ENCODE peak calls at places on chromosome 14, in nine cellular contexts. One of them, this sample, is unnamed.

GRCh38 chr14:68008491-68008890 is 188.9 kb downstream of the RAD51B start:
- DNase-seq in naive thymus-derived CD4-positive, alpha-beta T cell: no peak
- DNase-seq in suprapubic skin: no peak
- DNase-seq in CD8-positive, alpha-beta memory T cell: no peak
- DNase-seq in GM23338: no peak
- DNase-seq in GM12865: no peak
- DNase-seq in heart left ventricle: no peak
- DNase-seq in AG04450: no peak
- DNase-seq in mesendoderm: peak; percentile 7
- DNase-seq in this sample: no peak

GRCh38 chr14:72513994-72514659 is 379.8 kb downstream of the DPF3 start:
- DNase-seq in naive thymus-derived CD4-positive, alpha-beta T cell: no peak
- DNase-seq in CD8-positive, alpha-beta memory T cell: no peak
- DNase-seq in mesendoderm: peak; percentile 46
- DNase-seq in AG04450: peak; percentile 36
- DNase-seq in suprapubic skin: no peak
- DNase-seq in GM12865: peak; percentile 63
- DNase-seq in heart left ventricle: no peak
- DNase-seq in GM23338: peak; percentile 77
- DNase-seq in this sample: no peak

GRCh38 chr14:24013654-24014514 is 25.2 kb downstream of the DHRS4L2 start:
- DNase-seq in mesendoderm: peak; percentile 86
- DNase-seq in AG04450: peak; percentile 48
- DNase-seq in naive thymus-derived CD4-positive, alpha-beta T cell: no peak
- DNase-seq in CD8-positive, alpha-beta memory T cell: no peak
- DNase-seq in GM12865: peak; percentile 80
- DNase-seq in heart left ventricle: no peak
- DNase-seq in suprapubic skin: no peak
- DNase-seq in GM23338: peak; percentile 89
- DNase-seq in this sample: no peak

GRCh38 chr14:81737938-81738337 is 204.3 kb upstream of the SEL1L start:
- DNase-seq in AG04450: no peak
- DNase-seq in CD8-positive, alpha-beta memory T cell: no peak
- DNase-seq in GM23338: no peak
- DNase-seq in suprapubic skin: no peak
- DNase-seq in mesendoderm: peak; percentile 3
- DNase-seq in heart left ventricle: no peak
- DNase-seq in GM12865: no peak
- DNase-seq in naive thymus-derived CD4-positive, alpha-beta T cell: no peak
- DNase-seq in this sample: no peak

GRCh38 chr14:22113401-22113800 is 439.8 kb upstream of the OR4E1 start:
- DNase-seq in GM23338: peak; percentile 61
- DNase-seq in suprapubic skin: no peak
- DNase-seq in naive thymus-derived CD4-positive, alpha-beta T cell: no peak
- DNase-seq in mesendoderm: peak; percentile 7
- DNase-seq in heart left ventricle: no peak
- DNase-seq in AG04450: no peak
- DNase-seq in CD8-positive, alpha-beta memory T cell: no peak
- DNase-seq in GM12865: no peak
- DNase-seq in this sample: no peak

GRCh38 chr14:74141703-74142102 is 56.9 kb downstream of the LIN52 start:
- DNase-seq in GM12865: no peak
- DNase-seq in mesendoderm: no peak
- DNase-seq in GM23338: no peak
- DNase-seq in suprapubic skin: no peak
- DNase-seq in CD8-positive, alpha-beta memory T cell: no peak
- DNase-seq in naive thymus-derived CD4-positive, alpha-beta T cell: no peak
- DNase-seq in heart left ventricle: no peak
- DNase-seq in AG04450: no peak
- DNase-seq in this sample: peak; percentile 54

GRCh38 chr14:89366580-89367448 is 50.2 kb downstream of the FOXN3 start:
- DNase-seq in suprapubic skin: no peak
- DNase-seq in mesendoderm: no peak
- DNase-seq in naive thymus-derived CD4-positive, alpha-beta T cell: no peak
- DNase-seq in GM12865: no peak
- DNase-seq in GM23338: no peak
- DNase-seq in AG04450: no peak
- DNase-seq in CD8-positive, alpha-beta memory T cell: no peak
- DNase-seq in heart left ventricle: no peak
- DNase-seq in this sample: no peak

GRCh38 chr14:104597576-104597975 is 7.0 kb downstream of the TMEM179 start:
- DNase-seq in mesendoderm: no peak
- DNase-seq in GM23338: no peak
- DNase-seq in AG04450: no peak
- DNase-seq in suprapubic skin: no peak
- DNase-seq in CD8-positive, alpha-beta memory T cell: no peak
- DNase-seq in GM12865: no peak
- DNase-seq in heart left ventricle: no peak
- DNase-seq in naive thymus-derived CD4-positive, alpha-beta T cell: no peak
- DNase-seq in this sample: no peak

GRCh38 chr14:39555749-39556148 is 123.5 kb upstream of the FBXO33 start:
- DNase-seq in suprapubic skin: no peak
- DNase-seq in CD8-positive, alpha-beta memory T cell: no peak
- DNase-seq in heart left ventricle: no peak
- DNase-seq in AG04450: no peak
- DNase-seq in GM12865: no peak
- DNase-seq in GM23338: no peak
- DNase-seq in naive thymus-derived CD4-positive, alpha-beta T cell: no peak
- DNase-seq in mesendoderm: no peak
- DNase-seq in this sample: no peak

GRCh38 chr14:100399052-100399849 is 76.1 kb downstream of the SLC25A47 start:
- DNase-seq in AG04450: no peak
- DNase-seq in GM23338: peak; percentile 46
- DNase-seq in GM12865: no peak
- DNase-seq in suprapubic skin: no peak
- DNase-seq in naive thymus-derived CD4-positive, alpha-beta T cell: no peak
- DNase-seq in heart left ventricle: no peak
- DNase-seq in mesendoderm: no peak
- DNase-seq in CD8-positive, alpha-beta memory T cell: no peak
- DNase-seq in this sample: no peak

GRCh38 chr14:52342849-52343606 is 28.9 kb downstream of the PTGER2 start:
- DNase-seq in suprapubic skin: no peak
- DNase-seq in naive thymus-derived CD4-positive, alpha-beta T cell: no peak
- DNase-seq in CD8-positive, alpha-beta memory T cell: no peak
- DNase-seq in GM12865: no peak
- DNase-seq in mesendoderm: peak; percentile 28
- DNase-seq in GM23338: no peak
- DNase-seq in AG04450: no peak
- DNase-seq in heart left ventricle: no peak
- DNase-seq in this sample: no peak

GRCh38 chr14:59362533-59362932 is 102.6 kb downstream of the GPR135 start:
- DNase-seq in AG04450: no peak
- DNase-seq in GM23338: no peak
- DNase-seq in CD8-positive, alpha-beta memory T cell: no peak
- DNase-seq in GM12865: no peak
- DNase-seq in naive thymus-derived CD4-positive, alpha-beta T cell: no peak
- DNase-seq in heart left ventricle: no peak
- DNase-seq in suprapubic skin: no peak
- DNase-seq in mesendoderm: no peak
- DNase-seq in this sample: no peak
- H3K4me3 ChIP-seq in AG04450: no peak overlapping the region
- H3K4me3 ChIP-seq in GM23338: no peak overlapping the region
- H3K4me3 ChIP-seq in CD8-positive, alpha-beta memory T cell: no peak overlapping the region
- H3K4me3 ChIP-seq in GM12865: no peak overlapping the region
- H3K4me3 ChIP-seq in naive thymus-derived CD4-positive, alpha-beta T cell: no peak overlapping the region
- H3K4me3 ChIP-seq in heart left ventricle: no peak overlapping the region
- H3K4me3 ChIP-seq in suprapubic skin: no peak overlapping the region
- H3K4me3 ChIP-seq in mesendoderm: no peak overlapping the region
- H3K4me3 ChIP-seq in this sample: no peak overlapping the region

DNA sequence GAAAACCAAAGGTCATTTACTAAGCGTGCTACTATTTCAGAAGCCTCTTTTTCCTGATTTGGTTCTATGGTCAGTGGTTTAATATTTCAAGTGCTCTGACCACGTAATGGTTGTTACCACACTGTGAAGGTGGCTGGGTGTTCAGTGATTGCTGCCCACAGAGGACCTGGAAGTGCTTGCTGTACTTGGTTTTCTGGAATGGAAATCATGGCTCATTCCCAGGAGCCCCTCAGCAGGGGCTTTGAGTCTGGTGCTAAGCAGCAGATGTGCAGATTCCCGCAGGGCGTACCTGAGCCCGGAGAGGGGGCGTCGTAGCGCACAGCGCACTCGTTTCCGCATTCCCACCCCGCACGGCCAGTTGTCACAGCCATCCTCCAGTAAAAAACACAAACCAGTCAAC is 50.5 kb downstream of the TRAF3 start:
- DNase-seq in GM23338: no peak
- DNase-seq in AG04450: no peak
- DNase-seq in mesendoderm: no peak
- DNase-seq in naive thymus-derived CD4-positive, alpha-beta T cell: no peak
- DNase-seq in suprapubic skin: no peak
- DNase-seq in GM12865: no peak
- DNase-seq in heart left ventricle: no peak
- DNase-seq in CD8-positive, alpha-beta memory T cell: no peak
- DNase-seq in this sample: no peak
- H3K4me3 ChIP-seq in GM23338: no peak overlapping the region
- H3K4me3 ChIP-seq in AG04450: no peak overlapping the region
- H3K4me3 ChIP-seq in mesendoderm: no peak overlapping the region
- H3K4me3 ChIP-seq in naive thymus-derived CD4-positive, alpha-beta T cell: no peak overlapping the region
- H3K4me3 ChIP-seq in suprapubic skin: peak overlapping the region; percentile 6
- H3K4me3 ChIP-seq in GM12865: no peak overlapping the region
- H3K4me3 ChIP-seq in heart left ventricle: no peak overlapping the region
- H3K4me3 ChIP-seq in CD8-positive, alpha-beta memory T cell: no peak overlapping the region
- H3K4me3 ChIP-seq in this sample: no peak overlapping the region

GRCh38 chr14:98494582-98494981 is 777.4 kb downstream of the BCL11B start:
- DNase-seq in AG04450: no peak
- DNase-seq in mesendoderm: peak; percentile 32
- DNase-seq in GM12865: peak; percentile 24
- DNase-seq in CD8-positive, alpha-beta memory T cell: no peak
- DNase-seq in suprapubic skin: no peak
- DNase-seq in naive thymus-derived CD4-positive, alpha-beta T cell: no peak
- DNase-seq in heart left ventricle: no peak
- DNase-seq in GM23338: no peak
- DNase-seq in this sample: no peak

GRCh38 chr14:98489115-98489514 is 782.9 kb downstream of the BCL11B start:
- DNase-seq in heart left ventricle: no peak
- DNase-seq in CD8-positive, alpha-beta memory T cell: no peak
- DNase-seq in mesendoderm: no peak
- DNase-seq in GM23338: no peak
- DNase-seq in naive thymus-derived CD4-positive, alpha-beta T cell: no peak
- DNase-seq in suprapubic skin: no peak
- DNase-seq in AG04450: no peak
- DNase-seq in GM12865: no peak
- DNase-seq in this sample: no peak
- H3K4me3 ChIP-seq in heart left ventricle: no peak overlapping the region
- H3K4me3 ChIP-seq in CD8-positive, alpha-beta memory T cell: no peak overlapping the region
- H3K4me3 ChIP-seq in mesendoderm: no peak overlapping the region
- H3K4me3 ChIP-seq in GM23338: no peak overlapping the region
- H3K4me3 ChIP-seq in naive thymus-derived CD4-positive, alpha-beta T cell: no peak overlapping the region
- H3K4me3 ChIP-seq in suprapubic skin: no peak overlapping the region
- H3K4me3 ChIP-seq in AG04450: no peak overlapping the region
- H3K4me3 ChIP-seq in GM12865: no peak overlapping the region
- H3K4me3 ChIP-seq in this sample: no peak overlapping the region

GRCh38 chr14:33188880-33189279 is 250.2 kb downstream of the NPAS3 start:
- DNase-seq in GM12865: no peak
- DNase-seq in suprapubic skin: no peak
- DNase-seq in CD8-positive, alpha-beta memory T cell: no peak
- DNase-seq in naive thymus-derived CD4-positive, alpha-beta T cell: no peak
- DNase-seq in heart left ventricle: no peak
- DNase-seq in AG04450: no peak
- DNase-seq in mesendoderm: no peak
- DNase-seq in GM23338: no peak
- DNase-seq in this sample: no peak
- H3K4me3 ChIP-seq in GM12865: no peak overlapping the region
- H3K4me3 ChIP-seq in suprapubic skin: no peak overlapping the region
- H3K4me3 ChIP-seq in CD8-positive, alpha-beta memory T cell: no peak overlapping the region
- H3K4me3 ChIP-seq in naive thymus-derived CD4-positive, alpha-beta T cell: no peak overlapping the region
- H3K4me3 ChIP-seq in heart left ventricle: no peak overlapping the region
- H3K4me3 ChIP-seq in AG04450: no peak overlapping the region
- H3K4me3 ChIP-seq in mesendoderm: no peak overlapping the region
- H3K4me3 ChIP-seq in GM23338: no peak overlapping the region
- H3K4me3 ChIP-seq in this sample: no peak overlapping the region

GRCh38 chr14:99239661-99240092 is 32.3 kb downstream of the BCL11B start:
- DNase-seq in naive thymus-derived CD4-positive, alpha-beta T cell: no peak
- DNase-seq in GM12865: no peak
- DNase-seq in suprapubic skin: no peak
- DNase-seq in GM23338: no peak
- DNase-seq in mesendoderm: no peak
- DNase-seq in heart left ventricle: no peak
- DNase-seq in AG04450: no peak
- DNase-seq in CD8-positive, alpha-beta memory T cell: no peak
- DNase-seq in this sample: no peak

GRCh38 chr14:99240512-99241313 is 31.3 kb downstream of the BCL11B start:
- DNase-seq in heart left ventricle: no peak
- DNase-seq in GM12865: no peak
- DNase-seq in AG04450: no peak
- DNase-seq in GM23338: no peak
- DNase-seq in suprapubic skin: no peak
- DNase-seq in mesendoderm: no peak
- DNase-seq in naive thymus-derived CD4-positive, alpha-beta T cell: no peak
- DNase-seq in CD8-positive, alpha-beta memory T cell: no peak
- DNase-seq in this sample: no peak

GRCh38 chr14:99236386-99237133 is 35.4 kb downstream of the BCL11B start:
- DNase-seq in AG04450: no peak
- DNase-seq in CD8-positive, alpha-beta memory T cell: no peak
- DNase-seq in naive thymus-derived CD4-positive, alpha-beta T cell: no peak
- DNase-seq in mesendoderm: no peak
- DNase-seq in GM12865: no peak
- DNase-seq in GM23338: no peak
- DNase-seq in suprapubic skin: no peak
- DNase-seq in heart left ventricle: no peak
- DNase-seq in this sample: no peak

GRCh38 chr14:99237288-99237687 is 34.7 kb downstream of the BCL11B start:
- DNase-seq in naive thymus-derived CD4-positive, alpha-beta T cell: no peak
- DNase-seq in GM23338: no peak
- DNase-seq in GM12865: no peak
- DNase-seq in mesendoderm: no peak
- DNase-seq in heart left ventricle: no peak
- DNase-seq in CD8-positive, alpha-beta memory T cell: no peak
- DNase-seq in suprapubic skin: no peak
- DNase-seq in AG04450: no peak
- DNase-seq in this sample: no peak

DNA sequence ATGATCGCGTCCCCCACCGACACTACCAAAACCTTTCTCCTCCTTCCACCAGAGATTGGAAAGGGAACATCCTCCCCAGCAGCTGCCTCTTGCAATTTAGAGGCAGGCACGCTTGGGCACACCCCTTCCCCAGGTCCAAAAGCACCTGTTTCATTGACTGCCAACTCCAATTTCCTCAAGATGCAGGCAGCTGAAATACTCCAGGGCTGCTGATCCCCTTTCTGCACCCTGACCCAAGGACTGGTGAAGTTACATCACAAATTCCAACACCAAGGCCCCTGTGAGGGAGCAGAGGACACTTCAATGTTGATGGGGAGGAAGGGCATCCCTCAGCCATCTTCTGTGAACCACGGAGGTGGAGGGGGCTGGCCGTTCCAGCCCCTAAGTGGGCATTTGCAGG is 33.8 kb downstream of the BCL11B start:
- DNase-seq in heart left ventricle: no peak
- DNase-seq in suprapubic skin: no peak
- DNase-seq in naive thymus-derived CD4-positive, alpha-beta T cell: no peak
- DNase-seq in AG04450: no peak
- DNase-seq in CD8-positive, alpha-beta memory T cell: no peak
- DNase-seq in mesendoderm: no peak
- DNase-seq in GM12865: no peak
- DNase-seq in GM23338: no peak
- DNase-seq in this sample: no peak
- H3K4me3 ChIP-seq in heart left ventricle: no peak overlapping the region
- H3K4me3 ChIP-seq in suprapubic skin: no peak overlapping the region
- H3K4me3 ChIP-seq in naive thymus-derived CD4-positive, alpha-beta T cell: peak overlapping the region; percentile 29
- H3K4me3 ChIP-seq in AG04450: no peak overlapping the region
- H3K4me3 ChIP-seq in CD8-positive, alpha-beta memory T cell: peak overlapping the region; percentile 56
- H3K4me3 ChIP-seq in mesendoderm: no peak overlapping the region
- H3K4me3 ChIP-seq in GM12865: no peak overlapping the region
- H3K4me3 ChIP-seq in GM23338: no peak overlapping the region
- H3K4me3 ChIP-seq in this sample: no peak overlapping the region

This sample was measured in Peyer's patch.